ENCODE peak calls at places on chromosomes 3 and 15, in four cellular contexts. X is body of pancreas, Y is HFF-Myc, Q is neural crest cell. L is an unnamed sample.

GRCh38 chr3:132422531-132422930 is 5.2 kb downstream of the DNAJC13 start:
- DNase-seq in X (no peak), Y (no peak), Q (no peak), L (no peak)

GRCh38 chr15:80186066-80186465 is 33.3 kb downstream of the FAH start:
- DNase-seq in X (no peak), Y (no peak), Q (no peak), L (no peak)

GRCh38 chr15:65512807-65513416 is 4.6 kb downstream of the DPP8 start:
- DNase-seq in X (peak), Y (no peak), Q (no peak), L (no peak)

GRCh38 chr3:106745344-106746168 is 631.7 kb upstream of the CCDC54 start:
- DNase-seq in X (no peak), Y (peak), Q (no peak), L (no peak)

GRCh38 chr15:54289590-54290136 is 311.4 kb downstream of the UNC13C start:
- DNase-seq in X (no peak), Y (no peak), Q (no peak), L (no peak)

GRCh38 chr15:69415381-69415780 is 1.2 kb downstream of the KIF23 start:
- DNase-seq in X (no peak), Y (no peak), Q (no peak), L (no peak)

GRCh38 chr3:157573281-157573680 is 70.1 kb upstream of the VEPH1 start:
- DNase-seq in X (no peak), Y (no peak), Q (no peak), L (no peak)

GRCh38 chr3:124263168-124263567 is 271.2 kb upstream of the ROPN1 start:
- DNase-seq in X (no peak), Y (peak), Q (no peak), L (no peak)

GRCh38 chr3:19065027-19065426 is 83.3 kb upstream of the KCNH8 start:
- DNase-seq in X (no peak), Y (no peak), Q (no peak), L (no peak)

GRCh38 chr15:67024322-67024997 is 40.9 kb upstream of the SMAD3 start:
- DNase-seq in X (peak), Y (peak), Q (no peak), L (no peak)

GRCh38 chr3:32667072-32667582 is 17.9 kb upstream of the CNOT10 start:
- DNase-seq in X (no peak), Y (no peak), Q (no peak), L (no peak)

GRCh38 chr15:85785887-85786777 is 8.6 kb downstream of the KLHL25 start:
- DNase-seq in X (peak), Y (no peak), Q (no peak), L (no peak)

GRCh38 chr3:21562225-21562624 is 188.8 kb downstream of the ZNF385D start:
- DNase-seq in X (no peak), Y (no peak), Q (no peak), L (no peak)

DNA sequence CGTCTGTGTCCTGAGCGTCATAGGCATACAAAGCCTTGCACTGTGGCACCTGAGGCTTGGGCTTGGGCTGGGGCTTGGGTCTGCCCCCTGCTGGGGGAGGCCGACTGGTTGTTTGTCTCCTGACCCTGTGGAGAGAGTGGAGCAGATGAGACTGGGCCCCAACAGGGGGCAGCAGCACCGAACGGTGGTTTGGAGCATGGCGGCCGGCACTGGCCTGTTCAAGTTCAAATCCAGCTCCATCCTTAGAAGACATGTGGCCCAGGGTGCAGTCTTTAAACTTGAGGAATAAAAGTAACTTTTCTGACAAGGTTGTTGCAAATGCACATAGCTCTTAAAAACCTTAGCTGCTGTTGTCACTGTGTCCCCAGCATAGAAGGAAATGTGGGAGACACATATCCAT is 33.3 kb downstream of the CCNB2 start:
- DNase-seq in X (peak), Y (no peak), Q (peak), L (peak)
- TF ChIP-seq CTCF in X (peak), Y (peak), Q (peak), L (no peak)

DNA sequence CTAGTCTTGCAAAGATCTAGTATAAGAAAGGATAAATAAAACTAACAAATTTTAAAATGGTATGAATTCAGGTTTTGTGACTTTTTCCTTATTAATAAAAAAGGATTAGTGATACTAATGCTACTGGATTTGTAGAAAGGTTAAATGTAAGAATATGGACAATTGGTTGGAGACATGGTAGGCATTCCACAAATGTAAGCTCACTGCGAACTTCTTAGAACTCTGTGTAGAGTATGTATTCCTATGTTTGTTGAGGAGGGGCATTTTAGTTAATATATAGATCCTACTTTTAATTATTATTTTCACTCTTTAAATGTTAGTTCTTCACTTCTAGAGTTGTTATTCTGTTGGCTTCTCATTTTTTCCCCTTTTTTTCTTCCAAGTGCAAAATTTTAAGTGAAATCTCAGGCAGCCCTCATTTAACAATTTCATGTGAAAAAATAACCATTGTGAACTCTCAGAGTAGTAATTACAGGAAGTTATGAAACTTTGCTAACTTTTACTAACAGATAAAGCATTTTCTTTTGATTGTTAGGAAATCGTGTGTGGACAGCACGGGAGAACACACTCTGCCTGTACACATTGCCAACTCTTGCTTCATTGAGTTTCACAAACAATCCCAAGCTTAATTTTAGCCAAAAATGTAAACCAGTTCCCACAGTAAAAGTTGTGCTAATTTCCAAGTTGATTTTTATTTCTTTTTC is 414.5 kb downstream of the RBMS3 start:
- DNase-seq in X (no peak), Y (no peak), Q (no peak), L (no peak)
- TF ChIP-seq CTCF in X (no peak), Y (no peak), Q (no peak), L (no peak)

DNA sequence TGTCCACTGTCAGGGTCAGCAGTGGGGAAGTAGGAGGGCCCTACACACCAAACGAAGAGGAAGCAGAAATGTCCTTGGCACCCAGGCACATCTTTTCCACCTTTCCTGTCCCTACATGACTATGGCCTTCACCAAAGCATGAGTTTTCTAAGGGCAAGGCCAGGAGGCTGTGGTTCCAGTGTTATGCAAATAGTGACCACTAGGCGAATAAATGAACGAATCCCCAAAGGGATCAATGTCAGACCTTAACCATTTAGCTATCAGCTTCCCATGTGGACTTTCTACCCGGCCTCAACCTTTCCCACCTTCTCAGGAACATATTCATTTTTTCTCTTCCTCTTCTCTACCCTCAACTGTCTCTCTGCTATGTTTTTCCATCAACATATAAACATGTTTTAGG is 63.1 kb downstream of the NTRK3 start:
- DNase-seq in X (no peak), Y (no peak), Q (no peak), L (no peak)
- TF ChIP-seq CTCF in X (no peak), Y (no peak), Q (peak), L (no peak)

GRCh38 chr3:181862502-181862901 is 150.8 kb downstream of the SOX2 start:
- DNase-seq in X (no peak), Y (no peak), Q (no peak), L (no peak)
- TF ChIP-seq CTCF in X (no peak), Y (no peak), Q (no peak), L (no peak)

DNA sequence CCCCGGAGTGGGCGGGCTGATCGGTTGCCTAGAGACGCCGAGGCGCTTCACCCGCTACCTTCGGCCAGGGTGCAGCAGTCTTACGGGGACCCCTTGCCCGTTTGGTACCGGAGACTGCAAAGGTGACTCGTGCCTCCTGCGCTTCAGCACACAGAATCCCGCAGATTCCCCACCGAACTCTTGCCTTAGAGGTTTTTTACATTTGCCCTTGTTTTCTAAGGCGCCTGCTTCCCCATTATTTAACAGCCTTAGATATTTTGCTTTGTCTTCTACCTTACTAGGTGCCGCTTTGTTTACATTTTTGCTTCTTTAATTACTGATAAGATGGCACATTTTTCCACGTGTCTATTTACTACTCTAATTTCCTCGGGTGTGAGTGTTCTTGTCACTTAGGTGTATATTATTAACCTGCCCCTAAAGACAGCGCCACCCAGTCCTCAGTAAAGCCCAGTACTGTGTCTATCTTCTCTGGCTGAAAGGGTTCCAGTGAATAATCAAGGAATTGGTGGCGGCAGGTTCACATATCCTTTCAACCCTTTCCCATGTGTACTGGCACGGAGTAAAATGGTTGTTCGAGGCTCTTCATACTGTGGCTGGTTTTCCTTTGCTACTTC is 563 bp upstream of the CEP152 start:
- DNase-seq in X (no peak), Y (no peak), Q (no peak), L (no peak)
- TF ChIP-seq CTCF in X (no peak), Y (no peak), Q (no peak), L (no peak)

GRCh38 chr3:25548836-25549235 is 115.9 kb downstream of the TOP2B start:
- DNase-seq in X (no peak), Y (no peak), Q (no peak), L (no peak)
- TF ChIP-seq CTCF in X (no peak), Y (no peak), Q (peak), L (no peak)

GRCh38 chr3:150216041-150216811 is 191.9 kb upstream of the TSC22D2 start:
- DNase-seq in X (no peak), Y (no peak), Q (peak), L (no peak)
- TF ChIP-seq CTCF in X (no peak), Y (no peak), Q (no peak), L (no peak)

GRCh38 chr3:48974076-48974864 is 15.8 kb upstream of the P4HTM start:
- DNase-seq in X (no peak), Y (no peak), Q (no peak), L (no peak)
- TF ChIP-seq CTCF in X (no peak), Y (no peak), Q (no peak), L (no peak)

L was measured in activated B cell treated with CpG ODN at 0.5 μM for 24 hours.